ENCODE peak calls at places on chromosomes 7 and 10, in six cellular contexts. E, O, A, D, J and B are unnamed samples.

GRCh38 chr7:12207046-12207445 is 4.0 kb upstream of the TMEM106B start:
- DNase-seq in J (no peak), E (no peak), O (no peak), A (no peak), D (no peak), B (no peak)

GRCh38 chr7:101902680-101903504 is 85.5 kb downstream of the CUX1 start:
- DNase-seq in E (peak), D (no peak), O (no peak), J (no peak), A (no peak), B (no peak)

GRCh38 chr7:88358534-88358838 is 51.8 kb upstream of the STEAP4 start:
- DNase-seq in A (no peak), E (no peak), O (no peak), J (no peak), D (no peak), B (no peak)

GRCh38 chr10:1638889-1639418 is 98.4 kb downstream of the ADARB2 start:
- DNase-seq in A (no peak), E (no peak), J (no peak), D (no peak), O (no peak), B (peak)

GRCh38 chr10:50552771-50553535 is 70.8 kb downstream of the SGMS1 start:
- DNase-seq in J (peak), E (no peak), O (no peak), D (peak), A (no peak), B (no peak)

GRCh38 chr10:77641788-77642397 is 4.3 kb upstream of the KCNMA1 start:
- DNase-seq in D (peak), A (peak), E (peak), J (peak), O (peak), B (peak)

GRCh38 chr10:50417906-50418697 is 166.8 kb upstream of the ASAH2 start:
- DNase-seq in J (peak), E (peak), A (peak), D (peak), O (peak), B (peak)

GRCh38 chr7:90276033-90276728 is 31.2 kb downstream of the CFAP69 start:
- DNase-seq in J (no peak), E (no peak), D (no peak), O (no peak), A (no peak), B (no peak)

GRCh38 chr10:105742184-105742583 is 1101.1 kb downstream of the SORCS3 start:
- DNase-seq in A (no peak), E (no peak), D (peak), J (no peak), O (no peak), B (no peak)

GRCh38 chr10:77643795-77644468 is 6.3 kb upstream of the KCNMA1 start:
- DNase-seq in J (peak), E (peak), O (peak), A (peak), D (peak), B (peak)

GRCh38 chr7:38630720-38631673 is at the start of gene AMPH:
- DNase-seq in J (peak), D (no peak), O (peak), E (no peak), A (no peak), B (no peak)

GRCh38 chr7:157762824-157763223 is 426.0 kb downstream of the DNAJB6 start:
- DNase-seq in J (no peak), E (no peak), A (no peak), O (no peak), D (no peak), B (no peak)

GRCh38 chr10:24723386-24723787 is 300 bp downstream of the ARHGAP21 start:
- DNase-seq in O (no peak), A (no peak), E (no peak), D (no peak), J (no peak), B (no peak)

GRCh38 chr7:94907420-94908203 is at the start of gene PPP1R9A:
- DNase-seq in J (peak), A (peak), E (peak), D (no peak), O (peak), B (no peak)

GRCh38 chr7:113015038-113015645 is 71.5 kb downstream of the GPR85 start:
- DNase-seq in D (peak), J (peak), A (no peak), E (no peak), O (peak), B (peak)

GRCh38 chr7:65840446-65840845 is 32.4 kb upstream of the VKORC1L1 start:
- DNase-seq in E (no peak), D (no peak), O (no peak), A (no peak), J (peak), B (no peak)

GRCh38 chr7:54355842-54356241 is 186.3 kb upstream of the VSTM2A start:
- DNase-seq in O (no peak), E (no peak), D (no peak), A (no peak), J (no peak), B (no peak)

GRCh38 chr10:97718178-97718577 is 4.6 kb downstream of the MARVELD1 start:
- DNase-seq in A (no peak), E (no peak), J (no peak), D (no peak), O (no peak), B (no peak)

GRCh38 chr10:61957806-61958205 is 56.3 kb downstream of the ARID5B start:
- DNase-seq in J (no peak), A (no peak), O (no peak), E (no peak), D (no peak), B (no peak)

GRCh38 chr10:55019461-55019860 is 218.4 kb upstream of the PCDH15 start:
- DNase-seq in J (no peak), E (no peak), O (no peak), A (no peak), D (no peak), B (peak)

GRCh38 chr10:84235096-84235495 is 6.2 kb downstream of the LRIT1 start:
- DNase-seq in D (no peak), E (no peak), O (no peak), J (no peak), A (no peak), B (no peak)

GRCh38 chr10:130079614-130080460 is 30.8 kb downstream of the C10orf143 start:
- DNase-seq in D (no peak), O (no peak), E (no peak), J (peak), A (no peak), B (no peak)

GRCh38 chr10:3527144-3527543 is 257.9 kb downstream of the KLF6 start:
- DNase-seq in E (no peak), A (no peak), J (peak), D (no peak), O (no peak), B (peak)

GRCh38 chr7:23895666-23896096 is 185.7 kb downstream of the STK31 start:
- DNase-seq in O (no peak), J (no peak), E (no peak), D (no peak), A (no peak), B (no peak)

GRCh38 chr7:50681451-50682045 is 101.1 kb downstream of the GRB10 start:
- DNase-seq in O (no peak), E (no peak), A (peak), J (no peak), D (no peak), B (no peak)

GRCh38 chr7:50678586-50678985 is 104.1 kb downstream of the GRB10 start:
- DNase-seq in O (no peak), A (no peak), E (no peak), D (no peak), J (no peak), B (no peak)

GRCh38 chr7:50677279-50677996 is 105.3 kb downstream of the GRB10 start:
- DNase-seq in A (no peak), J (no peak), E (no peak), O (no peak), D (no peak), B (no peak)

GRCh38 chr7:50676754-50677153 is 105.9 kb downstream of the GRB10 start:
- DNase-seq in J (no peak), D (no peak), O (no peak), E (no peak), A (no peak), B (no peak)

DNA sequence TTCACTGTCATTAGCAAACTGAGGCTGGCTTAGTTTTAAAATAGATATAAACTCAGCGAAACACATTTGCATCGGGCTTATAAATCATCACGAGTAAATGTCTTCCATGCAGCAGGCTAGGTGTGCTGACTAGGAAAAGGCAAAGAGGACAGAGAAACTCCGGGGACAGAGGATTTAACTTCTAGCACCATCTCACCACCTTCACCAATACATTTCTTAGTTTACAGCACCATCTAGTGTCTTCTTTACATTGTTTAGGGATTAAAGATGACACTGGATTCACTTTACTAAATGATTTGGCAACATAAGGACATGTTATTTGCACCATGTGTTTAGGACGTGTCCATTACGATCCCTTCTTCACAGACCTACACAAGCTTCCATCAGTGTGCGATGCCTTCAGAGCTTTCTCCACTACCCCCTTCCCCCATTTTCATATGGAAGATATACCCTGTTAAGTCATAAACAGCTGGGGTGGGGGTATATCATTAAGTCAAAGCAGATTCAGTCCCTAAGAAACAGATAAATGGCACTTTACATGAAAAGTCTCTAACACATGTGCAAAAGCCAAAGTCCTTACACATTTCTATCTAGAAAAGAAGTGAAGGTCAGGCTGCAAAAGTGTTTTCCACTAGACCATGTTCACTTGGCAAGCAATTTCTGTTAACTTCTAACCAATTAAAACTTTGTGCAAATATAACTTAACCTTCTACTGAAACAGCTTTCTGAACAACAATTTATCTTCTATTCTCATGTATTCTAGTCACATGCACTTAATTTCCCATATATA is 103.3 kb downstream of the GRB10 start:
- DNase-seq in O (peak), D (peak), J (peak), A (no peak), E (no peak), B (no peak)
- TF ChIP-seq CTCF in O (peak), D (peak), J (peak), A (peak), E (peak), B (peak)

GRCh38 chr7:74420006-74420405 is 33.7 kb upstream of the GTF2IRD1 start:
- DNase-seq in J (no peak), D (no peak), E (no peak), O (no peak), A (no peak), B (no peak)

GRCh38 chr7:74418538-74418937 is 35.2 kb upstream of the GTF2IRD1 start:
- DNase-seq in O (no peak), E (no peak), J (no peak), D (no peak), A (no peak), B (no peak)

GRCh38 chr7:74412603-74413002 is 41.1 kb upstream of the GTF2IRD1 start:
- DNase-seq in D (peak), A (no peak), O (no peak), J (peak), E (no peak), B (no peak)

GRCh38 chr7:74418076-74418475 is 35.6 kb upstream of the GTF2IRD1 start:
- DNase-seq in D (no peak), E (no peak), J (no peak), O (no peak), A (no peak), B (no peak)

GRCh38 chr7:74417419-74417971 is 36.2 kb upstream of the GTF2IRD1 start:
- DNase-seq in E (peak), A (peak), J (peak), D (peak), O (peak), B (peak)
- H3K4me3 ChIP-seq in E (no peak), A (no peak), J (no peak), D (no peak), O (no peak), B (no peak)

GRCh38 chr10:34861293-34862004 is 46.4 kb upstream of the PARD3 start:
- DNase-seq in A (peak), E (no peak), O (peak), J (no peak), D (peak), B (no peak)
- TF ChIP-seq CTCF in A (no peak), E (no peak), O (no peak), J (no peak), D (no peak), B (no peak)

GRCh38 chr10:131453772-131454634 is 142.5 kb upstream of the TCERG1L start:
- DNase-seq in O (peak), J (peak), A (peak), D (no peak), E (no peak), B (no peak)
- H3K4me3 ChIP-seq in O (no peak), J (no peak), A (no peak), D (no peak), E (no peak), B (no peak)